ENCODE peak calls at places on chromosome 5, in five cellular contexts. L is H1, I is IMR-90, O is mesendoderm, W is neuronal stem cell. A is an unnamed sample.

GRCh38 chr5:83306572-83307241 is 164.8 kb upstream of the VCAN start:
- DNase-seq in L (no peak), I (peak; percentile 89), O (peak; percentile 12), W (no peak), A (no peak)

GRCh38 chr5:68848086-68848485 is 245.7 kb upstream of the SLC30A5 start:
- DNase-seq in L (no peak), I (no peak), O (no peak), W (no peak), A (no peak)

GRCh38 chr5:29902859-29903258 is 1290.6 kb upstream of the CDH6 start:
- DNase-seq in L (no peak), I (no peak), O (no peak), W (no peak), A (no peak)

GRCh38 chr5:25458628-25459027 is 813.9 kb upstream of the CDH10 start:
- DNase-seq in L (no peak), I (no peak), O (no peak), W (no peak), A (no peak)

GRCh38 chr5:78638423-78638822 is 10.1 kb downstream of the LHFPL2 start:
- DNase-seq in L (no peak), I (peak; percentile 92), O (peak; percentile 70), W (peak; percentile 56), A (no peak)

GRCh38 chr5:91049800-91050199 is 333.3 kb downstream of the ARRDC3 start:
- DNase-seq in L (no peak), I (peak; percentile 34), O (no peak), W (no peak), A (no peak)

GRCh38 chr5:13378073-13378472 is 566.4 kb downstream of the DNAH5 start:
- DNase-seq in L (no peak), I (peak; percentile 24), O (no peak), W (no peak), A (no peak)

GRCh38 chr5:55113327-55113726 is 10.9 kb downstream of the GZMA start:
- DNase-seq in L (no peak), I (no peak), O (no peak), W (no peak), A (no peak)

GRCh38 chr5:14676320-14676719 is 11.8 kb downstream of the OTULIN start:
- DNase-seq in L (no peak), I (peak; percentile 40), O (no peak), W (no peak), A (no peak)

GRCh38 chr5:177542816-177543472 is 11.4 kb downstream of the FAM193B start:
- DNase-seq in L (no peak), I (no peak), O (no peak), W (peak; percentile 66), A (no peak)

GRCh38 chr5:168527756-168528295 is 1.3 kb upstream of the FBLL1 start:
- DNase-seq in L (no peak), I (no peak), O (no peak), W (no peak), A (no peak)

GRCh38 chr5:33588654-33589372 is 148.0 kb downstream of the TARS1 start:
- DNase-seq in L (peak; percentile 89), I (no peak), O (peak; percentile 80), W (no peak), A (peak; percentile 81)

GRCh38 chr5:54845567-54845941 is 139.8 kb downstream of the ESM1 start:
- DNase-seq in L (no peak), I (peak; percentile 75), O (peak; percentile 89), W (no peak), A (no peak)

GRCh38 chr5:85769347-85769746 is 848.4 kb upstream of the COX7C start:
- DNase-seq in L (no peak), I (no peak), O (no peak), W (no peak), A (no peak)

GRCh38 chr5:40165789-40166728 is 513.7 kb upstream of the PTGER4 start:
- DNase-seq in L (no peak), I (peak; percentile 19), O (peak; percentile 11), W (no peak), A (peak; percentile 26)

GRCh38 chr5:78972654-78973428 is 12.3 kb downstream of the ARSB start:
- DNase-seq in L (no peak), I (peak; percentile 67), O (no peak), W (no peak), A (no peak)

GRCh38 chr5:119743927-119744326 is 114.6 kb downstream of the FAM170A start:
- DNase-seq in L (no peak), I (peak; percentile 4), O (peak; percentile 88), W (peak; percentile 51), A (peak; percentile 50)

GRCh38 chr5:109996246-109996645 is 306.5 kb downstream of the MAN2A1 start:
- DNase-seq in L (no peak), I (no peak), O (no peak), W (no peak), A (no peak)

GRCh38 chr5:96880402-96881164 is 4.3 kb downstream of the ERAP2 start:
- DNase-seq in L (no peak), I (peak; percentile 87), O (no peak), W (no peak), A (no peak)

GRCh38 chr5:98614341-98614740 is 159.1 kb upstream of the RGMB start:
- DNase-seq in L (no peak), I (no peak), O (no peak), W (no peak), A (no peak)

GRCh38 chr5:100776244-100776643 is 126.8 kb downstream of the ST8SIA4 start:
- DNase-seq in L (no peak), I (peak; percentile 10), O (no peak), W (no peak), A (no peak)

GRCh38 chr5:17910318-17910717 is 276.1 kb downstream of the TAF11L14 start:
- DNase-seq in L (no peak), I (peak; percentile 20), O (no peak), W (no peak), A (no peak)

GRCh38 chr5:178672635-178673034 is 45.8 kb upstream of the CLK4 start:
- DNase-seq in L (no peak), I (no peak), O (no peak), W (no peak), A (no peak)

GRCh38 chr5:22911019-22911418 is 57.9 kb upstream of the CDH12 start:
- DNase-seq in L (no peak), I (no peak), O (no peak), W (no peak), A (no peak)
- H2BK15ac ChIP-seq in L (no peak overlapping the region), I (no peak overlapping the region), O (no peak overlapping the region), W (no peak overlapping the region), A (no peak overlapping the region)

DNA sequence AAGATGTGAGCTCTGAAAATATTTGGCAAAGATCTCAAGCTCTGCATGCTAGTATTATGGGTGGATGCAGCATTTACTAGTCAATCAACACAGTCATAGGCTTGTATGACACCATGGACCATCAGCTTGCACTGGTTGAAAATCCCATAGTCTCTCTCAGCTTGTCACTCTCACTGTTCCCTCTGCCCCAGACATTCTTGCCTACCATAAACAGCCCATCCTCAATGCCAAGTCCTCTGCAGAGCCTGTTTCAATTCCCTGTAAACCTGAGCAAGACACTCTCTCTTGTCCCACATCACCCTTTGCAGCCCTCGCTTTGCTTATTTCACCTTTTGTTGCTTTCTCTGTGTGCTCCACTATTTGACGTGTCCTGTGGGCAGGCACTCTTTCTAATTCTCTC is 264.6 kb downstream of the ICE1 start:
- DNase-seq in L (no peak), I (no peak), O (no peak), W (no peak), A (no peak)
- H3K23ac ChIP-seq in L (no peak overlapping the region), I (no peak overlapping the region), O (no peak overlapping the region), W (no peak overlapping the region), A (no peak overlapping the region)

GRCh38 chr5:71938886-71939285 is 168.4 kb upstream of the MAP1B start:
- DNase-seq in L (no peak), I (no peak), O (peak; percentile 73), W (no peak), A (peak; percentile 68)
- H2BK15ac ChIP-seq in L (no peak overlapping the region), I (no peak overlapping the region), O (no peak overlapping the region), W (peak overlapping the region; percentile 77), A (no peak overlapping the region)

GRCh38 chr5:56467176-56467717 is 234.1 kb upstream of the ANKRD55 start:
- DNase-seq in L (no peak), I (no peak), O (no peak), W (no peak), A (no peak)

GRCh38 chr5:56465757-56466127 is 232.6 kb upstream of the ANKRD55 start:
- DNase-seq in L (no peak), I (peak; percentile 41), O (no peak), W (no peak), A (no peak)

GRCh38 chr5:56466136-56466816 is 233.1 kb upstream of the ANKRD55 start:
- DNase-seq in L (no peak), I (no peak), O (peak; percentile 30), W (no peak), A (no peak)

GRCh38 chr5:56463944-56464571 is 230.9 kb upstream of the ANKRD55 start:
- DNase-seq in L (peak; percentile 48), I (no peak), O (no peak), W (no peak), A (no peak)

GRCh38 chr5:56464935-56465756 is 232.0 kb upstream of the ANKRD55 start:
- DNase-seq in L (no peak), I (no peak), O (no peak), W (no peak), A (no peak)
- H3K23ac ChIP-seq in L (no peak overlapping the region), I (peak overlapping the region; percentile 65), O (no peak overlapping the region), W (no peak overlapping the region), A (no peak overlapping the region)

GRCh38 chr5:80654391-80655230 is at the start of the genes DHFR and MSH3:
- DNase-seq in L (peak; percentile 88), I (peak; percentile 83), O (peak; percentile 97), W (peak; percentile 87), A (peak; percentile 96)
- H2BK15ac ChIP-seq in L (no peak within 1 kb of the TSS), I (no peak within 1 kb of the TSS), O (no peak within 1 kb of the TSS), W (no peak within 1 kb of the TSS), A (no peak within 1 kb of the TSS)

GRCh38 chr5:1733369-1733768 is 66.3 kb downstream of the MRPL36 start:
- DNase-seq in L (peak; percentile 33), I (no peak), O (no peak), W (no peak), A (peak; percentile 21)
- H3K23ac ChIP-seq in L (no peak overlapping the region), I (no peak overlapping the region), O (no peak overlapping the region), W (no peak overlapping the region), A (no peak overlapping the region)

GRCh38 chr5:135232958-135233357 is 166.1 kb downstream of the MACROH2A1 start:
- DNase-seq in L (no peak), I (no peak), O (no peak), W (no peak), A (no peak)
- H2BK15ac ChIP-seq in L (no peak overlapping the region), I (peak overlapping the region; percentile 20), O (no peak overlapping the region), W (no peak overlapping the region), A (no peak overlapping the region)

DNA sequence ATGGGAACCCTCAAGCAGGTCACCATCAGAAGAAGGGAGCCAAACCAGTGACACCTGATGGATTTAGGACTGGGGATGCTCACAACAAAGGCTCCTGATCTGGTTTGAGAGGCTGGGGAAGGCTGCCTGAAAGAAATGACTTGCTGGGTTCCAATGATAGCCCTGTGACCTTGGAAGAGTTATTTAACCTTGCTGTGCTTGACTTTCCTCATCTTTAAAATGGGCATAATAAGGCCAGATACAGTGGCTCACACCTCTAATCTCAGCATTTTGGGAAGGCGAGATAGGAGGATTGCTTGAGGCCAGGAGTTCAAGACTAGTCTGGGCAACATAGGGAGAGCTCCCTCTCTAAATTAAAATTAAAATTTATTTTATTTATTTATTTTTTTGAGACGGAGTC is 63.6 kb upstream of the PSD2 start:
- DNase-seq in L (no peak), I (no peak), O (no peak), W (no peak), A (no peak)
- H3K23ac ChIP-seq in L (no peak overlapping the region), I (no peak overlapping the region), O (no peak overlapping the region), W (no peak overlapping the region), A (no peak overlapping the region)

A was measured in H9.